ENCODE peak calls at places on chromosomes 3 and 15, in six cellular contexts. O, M, Q, Y, A and R are unnamed samples.
A peak's percentile ranks its signal among the peaks of the same experiment; 100 is the strongest.

GRCh38 chr3:157938154-157938774 is 168.0 kb downstream of the SHOX2 start:
- DNase-seq in Y (peak; percentile 22), O (no peak), Q (peak; percentile 29), M (peak; percentile 48), A (no peak), R (no peak)

GRCh38 chr3:129822679-129823078 is 70.8 kb downstream of the TMCC1 start:
- DNase-seq in Y (no peak), O (no peak), Q (peak; percentile 72), M (peak; percentile 66), A (no peak), R (no peak)

GRCh38 chr3:193016437-193016887 is 98.8 kb upstream of the MB21D2 start:
- DNase-seq in M (peak; percentile 28), Y (peak; percentile 50), A (peak; percentile 65), Q (peak; percentile 23), O (no peak), R (peak; percentile 21)

GRCh38 chr3:101146946-101147345 is 153.7 kb upstream of the ABI3BP start:
- DNase-seq in Y (no peak), A (no peak), Q (peak; percentile 22), M (peak; percentile 23), O (no peak), R (no peak)

GRCh38 chr3:88219138-88219792 is 69.5 kb downstream of the C3orf38 start:
- DNase-seq in Q (peak; percentile 77), Y (peak; percentile 73), A (peak; percentile 86), M (peak; percentile 54), O (no peak), R (peak; percentile 92)

GRCh38 chr3:50674349-50675178 is at the start of gene DOCK3:
- DNase-seq in Y (peak; percentile 29), Q (peak; percentile 17), A (peak; percentile 79), M (peak; percentile 30), O (peak; percentile 74), R (peak; percentile 42)

GRCh38 chr3:150068440-150069157 is 97.9 kb upstream of the PFN2 start:
- DNase-seq in Y (no peak), M (no peak), A (no peak), O (no peak), Q (no peak), R (peak; percentile 79)

GRCh38 chr3:48428088-48428862 is 1.6 kb downstream of the PLXNB1 start:
- DNase-seq in O (peak; percentile 71), Y (no peak), M (no peak), Q (no peak), A (peak; percentile 76), R (no peak)

GRCh38 chr3:129565902-129566301 is 22.9 kb downstream of the H1-8 start:
- DNase-seq in Y (no peak), A (no peak), O (no peak), M (no peak), Q (no peak), R (no peak)

GRCh38 chr3:184203526-184203925 is 17.5 kb downstream of the ABCF3 start:
- DNase-seq in O (no peak), Y (no peak), Q (no peak), M (no peak), A (no peak), R (no peak)

GRCh38 chr3:170356596-170357175 is 829 bp upstream of the SKIL start:
- DNase-seq in O (peak; percentile 95), A (peak; percentile 92), M (peak; percentile 80), Y (peak; percentile 83), Q (peak; percentile 83), R (peak; percentile 65)

GRCh38 chr3:48013288-48013980 is 2.8 kb downstream of the MAP4 start:
- DNase-seq in M (peak; percentile 93), Q (peak; percentile 76), Y (peak; percentile 81), O (no peak), A (no peak), R (peak; percentile 31)

GRCh38 chr3:32383136-32383711 is 8.4 kb upstream of the CMTM7 start:
- DNase-seq in Q (no peak), Y (no peak), A (no peak), M (no peak), O (no peak), R (no peak)

GRCh38 chr15:41921167-41921566 is 27.3 kb upstream of the SPTBN5 start:
- DNase-seq in M (peak; percentile 12), Y (no peak), Q (peak; percentile 42), O (peak; percentile 43), A (no peak), R (no peak)

GRCh38 chr3:155233213-155233612 is 60.3 kb downstream of the STRIT1 start:
- DNase-seq in O (peak; percentile 85), Y (peak; percentile 84), M (peak; percentile 85), Q (peak; percentile 97), A (no peak), R (no peak)

GRCh38 chr15:101099183-101099582 is 152.7 kb downstream of the CHSY1 start:
- DNase-seq in Y (no peak), Q (no peak), M (no peak), A (no peak), O (no peak), R (no peak)

GRCh38 chr3:193890036-193890897 is 245.7 kb upstream of the HES1 start:
- DNase-seq in A (peak; percentile 68), O (no peak), M (no peak), Y (no peak), Q (no peak), R (no peak)

GRCh38 chr3:54575561-54575960 is 352.3 kb downstream of the LRTM1 start:
- DNase-seq in A (no peak), O (no peak), Q (no peak), Y (no peak), M (no peak), R (no peak)

GRCh38 chr3:46027736-46028397 is 584 bp upstream of the XCR1 start:
- DNase-seq in Y (no peak), A (no peak), M (peak; percentile 4), O (no peak), Q (peak; percentile 10), R (no peak)

GRCh38 chr15:28783873-28784272 is 64.6 kb downstream of the GOLGA6L7 start:
- DNase-seq in Y (no peak), A (no peak), M (no peak), O (no peak), Q (no peak), R (no peak)

GRCh38 chr3:145815707-145816413 is 345.1 kb downstream of the PLOD2 start:
- DNase-seq in O (no peak), Q (no peak), A (peak; percentile 78), M (no peak), Y (no peak), R (no peak)

GRCh38 chr3:3200632-3201212 is 21.2 kb upstream of the CRBN start:
- DNase-seq in O (no peak), Q (peak; percentile 77), M (peak; percentile 71), A (peak; percentile 80), Y (peak; percentile 76), R (peak; percentile 68)

GRCh38 chr3:123476967-123477750 is 28.3 kb upstream of the ADCY5 start:
- DNase-seq in M (no peak), Q (no peak), A (no peak), O (no peak), Y (no peak), R (no peak)

GRCh38 chr15:88833688-88834087 is 30.5 kb downstream of the ACAN start:
- DNase-seq in Y (no peak), O (no peak), A (no peak), M (no peak), Q (no peak), R (no peak)

GRCh38 chr3:36944012-36944640 is 728 bp downstream of the TRANK1 start:
- DNase-seq in A (peak; percentile 86), Q (peak; percentile 60), M (peak; percentile 66), O (peak; percentile 76), Y (peak; percentile 61), R (peak; percentile 71)

GRCh38 chr3:36868614-36869436 is 76.0 kb downstream of the TRANK1 start:
- DNase-seq in O (no peak), A (peak; percentile 87), Q (peak; percentile 77), Y (peak; percentile 62), M (peak; percentile 78), R (peak; percentile 78)

GRCh38 chr3:55486101-55486856 is 827 bp downstream of the WNT5A start:
- DNase-seq in Q (peak; percentile 83), A (peak; percentile 86), O (no peak), Y (peak; percentile 91), M (peak; percentile 60), R (peak; percentile 54)

GRCh38 chr15:85411992-85412538 is 31.7 kb downstream of the AKAP13 start:
- DNase-seq in Y (peak; percentile 68), O (no peak), A (no peak), M (peak; percentile 42), Q (peak; percentile 67), R (no peak)

GRCh38 chr3:53495518-53496501 is 1.4 kb downstream of the CACNA1D start:
- DNase-seq in Q (no peak), O (no peak), A (peak; percentile 73), M (no peak), Y (no peak), R (no peak)

GRCh38 chr3:195259146-195259563 is 11.8 kb downstream of the XXYLT1 start:
- DNase-seq in M (peak; percentile 70), O (no peak), A (peak; percentile 84), Q (peak; percentile 63), Y (peak; percentile 64), R (no peak)

GRCh38 chr3:72888546-72889309 is 882 bp downstream of the GXYLT2 start:
- DNase-seq in Y (peak; percentile 37), O (no peak), M (peak; percentile 56), A (peak; percentile 57), Q (peak; percentile 40), R (peak; percentile 30)
- H3K4me3 ChIP-seq in Y (peak overlapping the region; percentile 69), O (peak overlapping the region; percentile 61), M (peak overlapping the region; percentile 77), A (peak overlapping the region; percentile 86), Q (peak overlapping the region; percentile 60), R (peak overlapping the region; percentile 58)

DNA sequence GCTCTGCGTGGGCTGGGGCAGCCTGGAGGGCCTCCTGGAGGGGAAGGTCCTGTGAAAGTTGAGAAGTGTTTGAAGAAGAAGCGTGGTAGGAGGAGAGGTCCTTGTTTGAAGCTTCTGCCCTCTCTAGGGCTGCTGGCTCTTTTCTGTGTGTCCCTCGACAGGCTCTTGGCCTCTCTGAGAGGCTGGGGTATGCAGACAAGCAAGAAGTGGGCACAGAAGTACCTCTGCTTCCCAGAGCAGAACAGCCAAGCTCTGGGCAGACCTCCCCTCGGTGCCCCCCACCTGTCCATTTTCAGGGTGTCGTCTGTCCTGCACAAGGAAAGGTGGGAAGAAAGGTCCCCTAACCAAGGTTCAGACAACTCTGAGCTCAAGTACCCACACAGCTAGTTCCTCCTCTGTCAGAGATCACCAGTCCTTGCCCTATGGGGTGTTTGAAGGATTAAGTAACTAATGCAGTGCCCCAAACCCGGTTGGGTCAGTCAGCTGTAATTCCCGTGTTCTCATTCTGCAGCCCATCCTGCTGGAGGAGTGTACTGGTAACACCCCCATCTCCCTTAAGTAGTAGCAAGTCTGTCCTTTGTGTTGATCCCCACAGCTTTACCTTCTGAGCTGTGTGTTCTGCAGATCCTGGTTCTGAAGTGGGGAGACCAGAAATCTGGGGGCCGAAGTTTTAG is 6.3 kb downstream of the CSK start:
- DNase-seq in M (no peak), A (no peak), Y (no peak), Q (no peak), O (no peak), R (no peak)
- TF ChIP-seq CTCF in M (no peak), A (peak; percentile 12), Y (no peak), Q (no peak), O (no peak), R (no peak)

DNA sequence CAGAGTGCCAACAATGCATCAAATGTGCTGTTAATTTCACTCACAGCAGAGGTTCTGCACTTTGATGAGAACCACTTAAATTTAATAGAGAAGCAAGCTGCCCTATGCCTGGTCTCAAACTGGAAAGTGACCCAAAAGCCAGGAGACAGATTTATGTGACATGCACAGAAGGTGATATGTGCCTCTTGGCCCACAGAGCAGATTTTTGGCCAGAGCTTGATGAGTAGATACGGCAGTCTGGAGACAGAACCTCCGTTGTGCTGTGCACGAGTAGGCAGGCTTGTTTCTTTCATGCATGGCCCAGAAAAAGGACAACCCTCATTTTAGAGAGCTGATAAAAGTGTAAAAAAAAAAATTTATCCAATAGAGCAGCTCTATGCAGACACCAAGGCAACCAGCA is 423.0 kb downstream of the CNTN6 start:
- DNase-seq in Y (no peak), M (no peak), O (no peak), Q (no peak), A (no peak), R (no peak)
- H3K4me3 ChIP-seq in Y (no peak overlapping the region), M (no peak overlapping the region), O (no peak overlapping the region), Q (no peak overlapping the region), A (no peak overlapping the region), R (no peak overlapping the region)

GRCh38 chr15:72585659-72586058 is 68.8 kb upstream of the GOLGA6B start:
- DNase-seq in A (no peak), M (peak; percentile 41), Q (peak; percentile 50), Y (peak; percentile 45), O (no peak), R (peak; percentile 24)
- TF ChIP-seq CTCF in A (peak; percentile 53), M (peak; percentile 40), Q (peak; percentile 37), Y (peak; percentile 51), O (no peak), R (peak; percentile 43)